ENCODE peak calls at places on chromosomes 4 and X, in six cellular contexts. One of them, this sample, is unnamed.

GRCh38 chr4:184548321-184548650 is 73.9 kb upstream of the IRF2 start:
- DNase-seq in tibial nerve: no peak
- DNase-seq in SK-N-SH: no peak
- DNase-seq in stomach: no peak
- DNase-seq in upper lobe of left lung: no peak
- DNase-seq in ovary: no peak
- DNase-seq in this sample: no peak

GRCh38 chr4:178633263-178633662 is 1191.0 kb upstream of the AGA start:
- DNase-seq in tibial nerve: no peak
- DNase-seq in SK-N-SH: no peak
- DNase-seq in stomach: no peak
- DNase-seq in upper lobe of left lung: no peak
- DNase-seq in ovary: no peak
- DNase-seq in this sample: no peak

GRCh38 chr4:110533940-110534339 is 58.0 kb downstream of the ENPEP start:
- DNase-seq in tibial nerve: no peak
- DNase-seq in SK-N-SH: no peak
- DNase-seq in stomach: no peak
- DNase-seq in upper lobe of left lung: no peak
- DNase-seq in ovary: no peak
- DNase-seq in this sample: no peak

GRCh38 chrX:39645059-39645895 is 452.5 kb downstream of the BCOR start:
- DNase-seq in tibial nerve: peak; percentile 58
- DNase-seq in SK-N-SH: no peak
- DNase-seq in stomach: no peak
- DNase-seq in upper lobe of left lung: peak; percentile 8
- DNase-seq in ovary: peak; percentile 89
- DNase-seq in this sample: peak; percentile 20

GRCh38 chrX:132956421-132957210 is 1.8 kb downstream of the HS6ST2 start:
- DNase-seq in tibial nerve: no peak
- DNase-seq in SK-N-SH: peak; percentile 59
- DNase-seq in stomach: no peak
- DNase-seq in upper lobe of left lung: peak; percentile 70
- DNase-seq in ovary: peak; percentile 31
- DNase-seq in this sample: no peak

GRCh38 chr4:148814030-148814429 is 371.8 kb upstream of the NR3C2 start:
- DNase-seq in tibial nerve: no peak
- DNase-seq in SK-N-SH: no peak
- DNase-seq in stomach: peak; percentile 49
- DNase-seq in upper lobe of left lung: no peak
- DNase-seq in ovary: no peak
- DNase-seq in this sample: no peak

GRCh38 chr4:14178421-14178820 is 550.9 kb upstream of the BOD1L1 start:
- DNase-seq in tibial nerve: no peak
- DNase-seq in SK-N-SH: no peak
- DNase-seq in stomach: no peak
- DNase-seq in upper lobe of left lung: no peak
- DNase-seq in ovary: no peak
- DNase-seq in this sample: no peak

GRCh38 chr4:1661695-1662094 is 22.4 kb downstream of the FAM53A start:
- DNase-seq in tibial nerve: no peak
- DNase-seq in SK-N-SH: no peak
- DNase-seq in stomach: no peak
- DNase-seq in upper lobe of left lung: no peak
- DNase-seq in ovary: no peak
- DNase-seq in this sample: no peak

GRCh38 chr4:4673070-4673469 is 131.2 kb upstream of the STX18 start:
- DNase-seq in tibial nerve: no peak
- DNase-seq in SK-N-SH: peak; percentile 44
- DNase-seq in stomach: no peak
- DNase-seq in upper lobe of left lung: peak; percentile 31
- DNase-seq in ovary: peak; percentile 20
- DNase-seq in this sample: peak; percentile 44

GRCh38 chrX:5380426-5380825 is 848.2 kb downstream of the NLGN4X start:
- DNase-seq in tibial nerve: no peak
- DNase-seq in SK-N-SH: no peak
- DNase-seq in stomach: no peak
- DNase-seq in upper lobe of left lung: no peak
- DNase-seq in ovary: no peak
- DNase-seq in this sample: no peak

GRCh38 chr4:120856294-120856693 is 66.2 kb downstream of the PRDM5 start:
- DNase-seq in tibial nerve: no peak
- DNase-seq in SK-N-SH: no peak
- DNase-seq in stomach: no peak
- DNase-seq in upper lobe of left lung: no peak
- DNase-seq in ovary: no peak
- DNase-seq in this sample: no peak

GRCh38 chr4:103091601-103092223 is 7.9 kb downstream of the BDH2 start:
- DNase-seq in tibial nerve: no peak
- DNase-seq in SK-N-SH: peak; percentile 39
- DNase-seq in stomach: no peak
- DNase-seq in upper lobe of left lung: no peak
- DNase-seq in ovary: peak; percentile 25
- DNase-seq in this sample: peak; percentile 15

GRCh38 chrX:40007746-40008705 is 89.7 kb downstream of the BCOR start:
- DNase-seq in tibial nerve: no peak
- DNase-seq in SK-N-SH: peak; percentile 43
- DNase-seq in stomach: no peak
- DNase-seq in upper lobe of left lung: peak; percentile 26
- DNase-seq in ovary: no peak
- DNase-seq in this sample: no peak

GRCh38 chrX:30973784-30974427 is 84.9 kb upstream of the TAB3 start:
- DNase-seq in tibial nerve: no peak
- DNase-seq in SK-N-SH: no peak
- DNase-seq in stomach: no peak
- DNase-seq in upper lobe of left lung: no peak
- DNase-seq in ovary: no peak
- DNase-seq in this sample: no peak

GRCh38 chr4:2809610-2810180 is 16.8 kb downstream of the SH3BP2 start:
- DNase-seq in tibial nerve: no peak
- DNase-seq in SK-N-SH: no peak
- DNase-seq in stomach: no peak
- DNase-seq in upper lobe of left lung: peak; percentile 61
- DNase-seq in ovary: no peak
- DNase-seq in this sample: no peak

GRCh38 chrX:40074959-40075332 is 22.8 kb downstream of the BCOR start:
- DNase-seq in tibial nerve: no peak
- DNase-seq in SK-N-SH: no peak
- DNase-seq in stomach: no peak
- DNase-seq in upper lobe of left lung: no peak
- DNase-seq in ovary: no peak
- DNase-seq in this sample: no peak

GRCh38 chr4:166493828-166494432 is 620.9 kb downstream of the TLL1 start:
- DNase-seq in tibial nerve: no peak
- DNase-seq in SK-N-SH: no peak
- DNase-seq in stomach: no peak
- DNase-seq in upper lobe of left lung: no peak
- DNase-seq in ovary: no peak
- DNase-seq in this sample: no peak

GRCh38 chr4:185833055-185833598 is 21.1 kb upstream of the SORBS2 start:
- DNase-seq in tibial nerve: no peak
- DNase-seq in SK-N-SH: no peak
- DNase-seq in stomach: no peak
- DNase-seq in upper lobe of left lung: no peak
- DNase-seq in ovary: no peak
- DNase-seq in this sample: no peak

GRCh38 chr4:1752284-1753041 is 31.1 kb downstream of the TACC3 start:
- DNase-seq in tibial nerve: no peak
- DNase-seq in SK-N-SH: no peak
- DNase-seq in stomach: peak; percentile 44
- DNase-seq in upper lobe of left lung: peak; percentile 86
- DNase-seq in ovary: no peak
- DNase-seq in this sample: peak; percentile 24

GRCh38 chrX:115531818-115532403 is 29.1 kb upstream of the PLS3 start:
- DNase-seq in tibial nerve: no peak
- DNase-seq in SK-N-SH: no peak
- DNase-seq in stomach: no peak
- DNase-seq in upper lobe of left lung: no peak
- DNase-seq in ovary: no peak
- DNase-seq in this sample: no peak

GRCh38 chrX:9700555-9700954 is 65.1 kb downstream of the GPR143 start:
- DNase-seq in tibial nerve: no peak
- DNase-seq in SK-N-SH: no peak
- DNase-seq in stomach: no peak
- DNase-seq in upper lobe of left lung: no peak
- DNase-seq in ovary: no peak
- DNase-seq in this sample: no peak

GRCh38 chr4:72974694-72975487 is 94.6 kb downstream of the COX18 start:
- DNase-seq in tibial nerve: no peak
- DNase-seq in SK-N-SH: no peak
- DNase-seq in stomach: no peak
- DNase-seq in upper lobe of left lung: no peak
- DNase-seq in ovary: no peak
- DNase-seq in this sample: no peak

GRCh38 chrX:111124418-111124817 is 28.4 kb downstream of the PAK3 start:
- DNase-seq in tibial nerve: no peak
- DNase-seq in SK-N-SH: no peak
- DNase-seq in stomach: no peak
- DNase-seq in upper lobe of left lung: no peak
- DNase-seq in ovary: no peak
- DNase-seq in this sample: no peak

GRCh38 chr4:155248002-155248896 is 39.8 kb downstream of the NPY2R start:
- DNase-seq in tibial nerve: no peak
- DNase-seq in SK-N-SH: no peak
- DNase-seq in stomach: no peak
- DNase-seq in upper lobe of left lung: no peak
- DNase-seq in ovary: no peak
- DNase-seq in this sample: no peak

GRCh38 chr4:101232074-101232776 is 115.1 kb downstream of the PPP3CA start:
- DNase-seq in tibial nerve: peak; percentile 14
- DNase-seq in SK-N-SH: no peak
- DNase-seq in stomach: no peak
- DNase-seq in upper lobe of left lung: no peak
- DNase-seq in ovary: peak; percentile 29
- DNase-seq in this sample: no peak

GRCh38 chr4:56757270-56757746 is 64.2 kb downstream of the SPINK2 start:
- DNase-seq in tibial nerve: no peak
- DNase-seq in SK-N-SH: no peak
- DNase-seq in stomach: no peak
- DNase-seq in upper lobe of left lung: no peak
- DNase-seq in ovary: no peak
- DNase-seq in this sample: peak; percentile 55

GRCh38 chr4:76981649-76982048 is 32.1 kb downstream of the SEPTIN11 start:
- DNase-seq in tibial nerve: no peak
- DNase-seq in SK-N-SH: no peak
- DNase-seq in stomach: no peak
- DNase-seq in upper lobe of left lung: no peak
- DNase-seq in ovary: no peak
- DNase-seq in this sample: no peak

GRCh38 chr4:120446051-120446567 is 379.5 kb upstream of the MAD2L1 start:
- DNase-seq in tibial nerve: no peak
- DNase-seq in SK-N-SH: no peak
- DNase-seq in stomach: no peak
- DNase-seq in upper lobe of left lung: no peak
- DNase-seq in ovary: no peak
- DNase-seq in this sample: no peak

GRCh38 chrX:110509778-110510510 is 151.3 kb downstream of the RTL9 start:
- DNase-seq in tibial nerve: no peak
- DNase-seq in SK-N-SH: no peak
- DNase-seq in stomach: no peak
- DNase-seq in upper lobe of left lung: no peak
- DNase-seq in ovary: no peak
- DNase-seq in this sample: no peak

GRCh38 chr4:27008693-27009092 is 148.1 kb downstream of the STIM2 start:
- DNase-seq in tibial nerve: no peak
- DNase-seq in SK-N-SH: no peak
- DNase-seq in stomach: no peak
- DNase-seq in upper lobe of left lung: no peak
- DNase-seq in ovary: no peak
- DNase-seq in this sample: no peak

GRCh38 chr4:7985891-7986441 is 46.3 kb upstream of the AFAP1 start:
- DNase-seq in tibial nerve: no peak
- DNase-seq in SK-N-SH: no peak
- DNase-seq in stomach: no peak
- DNase-seq in upper lobe of left lung: peak; percentile 63
- DNase-seq in ovary: no peak
- DNase-seq in this sample: no peak
- TF ChIP-seq CTCF in tibial nerve: no peak
- TF ChIP-seq CTCF in SK-N-SH: no peak
- TF ChIP-seq CTCF in stomach: no peak
- TF ChIP-seq CTCF in upper lobe of left lung: no peak
- TF ChIP-seq CTCF in ovary: no peak
- TF ChIP-seq CTCF in this sample: no peak

GRCh38 chrX:144801786-144802185 is 445.5 kb upstream of the SPANXN1 start:
- DNase-seq in tibial nerve: no peak
- DNase-seq in SK-N-SH: no peak
- DNase-seq in stomach: no peak
- DNase-seq in upper lobe of left lung: no peak
- DNase-seq in ovary: no peak
- DNase-seq in this sample: no peak
- H3K27ac ChIP-seq in tibial nerve: no peak overlapping the region
- H3K27ac ChIP-seq in SK-N-SH: no peak overlapping the region
- H3K27ac ChIP-seq in stomach: no peak overlapping the region
- H3K27ac ChIP-seq in upper lobe of left lung: no peak overlapping the region
- H3K27ac ChIP-seq in ovary: no peak overlapping the region
- H3K27ac ChIP-seq in this sample: no peak overlapping the region

GRCh38 chr4:21964762-21965319 is 16.3 kb upstream of the KCNIP4 start:
- DNase-seq in tibial nerve: no peak
- DNase-seq in SK-N-SH: no peak
- DNase-seq in stomach: no peak
- DNase-seq in upper lobe of left lung: no peak
- DNase-seq in ovary: no peak
- DNase-seq in this sample: no peak
- TF ChIP-seq EP300 in tibial nerve: no peak
- TF ChIP-seq EP300 in SK-N-SH: no peak
- TF ChIP-seq EP300 in stomach: no peak
- TF ChIP-seq EP300 in upper lobe of left lung: no peak
- TF ChIP-seq EP300 in ovary: no peak
- TF ChIP-seq EP300 in this sample: no peak

GRCh38 chrX:14347523-14347922 is 181.8 kb upstream of the GLRA2 start:
- DNase-seq in tibial nerve: no peak
- DNase-seq in SK-N-SH: no peak
- DNase-seq in stomach: no peak
- DNase-seq in upper lobe of left lung: no peak
- DNase-seq in ovary: no peak
- DNase-seq in this sample: no peak

DNA sequence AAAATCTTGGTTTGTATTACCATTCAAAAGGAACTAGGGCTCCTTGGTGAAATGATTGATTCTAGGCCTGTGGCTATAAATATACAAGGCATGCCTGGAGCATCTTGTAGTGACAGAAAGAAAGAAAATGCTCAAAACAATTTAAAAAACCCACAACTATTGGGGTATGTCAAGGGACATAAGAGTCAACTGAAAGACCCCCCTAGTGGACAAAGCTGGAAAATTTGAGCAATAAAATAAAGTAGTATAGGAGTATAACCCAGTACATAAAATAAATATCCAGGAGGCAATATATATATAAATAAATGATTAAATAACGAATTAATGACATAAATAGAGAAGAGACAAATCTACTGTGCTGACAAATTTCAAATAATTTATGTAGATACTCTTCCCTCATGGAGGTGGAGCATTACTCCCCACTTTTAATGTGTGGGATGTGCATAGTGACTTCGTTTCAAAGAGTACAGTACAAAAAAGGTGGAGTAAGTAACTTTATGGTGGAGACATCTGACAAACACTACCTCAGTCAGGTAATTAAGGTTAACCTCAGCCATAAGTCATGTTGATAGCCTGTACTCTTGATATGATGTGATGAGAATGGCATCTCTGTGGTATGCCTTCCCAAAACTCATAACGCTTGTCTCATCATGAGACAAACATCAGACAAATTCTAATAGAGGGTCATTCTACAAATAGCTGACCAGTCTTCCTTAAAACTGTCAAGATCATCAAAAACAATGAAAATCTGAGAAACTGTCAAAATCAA is 185.0 kb upstream of the GLRA2 start:
- DNase-seq in tibial nerve: no peak
- DNase-seq in SK-N-SH: no peak
- DNase-seq in stomach: no peak
- DNase-seq in upper lobe of left lung: no peak
- DNase-seq in ovary: no peak
- DNase-seq in this sample: no peak
- TF ChIP-seq CTCF in tibial nerve: no peak
- TF ChIP-seq CTCF in SK-N-SH: peak; percentile 38
- TF ChIP-seq CTCF in stomach: no peak
- TF ChIP-seq CTCF in upper lobe of left lung: no peak
- TF ChIP-seq CTCF in ovary: no peak
- TF ChIP-seq CTCF in this sample: no peak

This sample was measured in transverse colon.